ENCODE peak calls at places on chromosome 5, in five cellular contexts. Z, J, T, A and N are unnamed samples.

GRCh38 chr5:172427202-172427601 is 27.1 kb downstream of the SH3PXD2B start:
- DNase-seq in Z (no peak), J (no peak), T (no peak), A (no peak), N (peak; percentile 54)

GRCh38 chr5:133552925-133553525 is 59.3 kb downstream of the FSTL4 start:
- DNase-seq in Z (peak; percentile 63), J (peak; percentile 79), T (peak; percentile 51), A (no peak), N (peak; percentile 53)

GRCh38 chr5:1649554-1649953 is 125.8 kb upstream of the LPCAT1 start:
- DNase-seq in Z (no peak), J (no peak), T (no peak), A (no peak), N (no peak)

GRCh38 chr5:172902497-172903472 is 56.4 kb upstream of the RPL26L1 start:
- DNase-seq in Z (no peak), J (peak; percentile 75), T (peak; percentile 60), A (peak; percentile 87), N (peak; percentile 73)

GRCh38 chr5:135631356-135631755 is 52.6 kb upstream of the CXCL14 start:
- DNase-seq in Z (no peak), J (no peak), T (no peak), A (no peak), N (no peak)

GRCh38 chr5:173010547-173011464 is 27.2 kb downstream of the ATP6V0E1 start:
- DNase-seq in Z (no peak), J (no peak), T (peak; percentile 37), A (no peak), N (peak; percentile 17)

GRCh38 chr5:84725946-84726570 is 341.4 kb upstream of the EDIL3 start:
- DNase-seq in Z (no peak), J (no peak), T (no peak), A (no peak), N (peak; percentile 51)

GRCh38 chr5:132250547-132250946 is 6.9 kb upstream of the PDLIM4 start:
- DNase-seq in Z (no peak), J (no peak), T (no peak), A (no peak), N (no peak)

GRCh38 chr5:79023323-79023722 is 38.2 kb upstream of the ARSB start:
- DNase-seq in Z (no peak), J (no peak), T (no peak), A (no peak), N (no peak)

GRCh38 chr5:68817696-68818695 is 275.8 kb upstream of the SLC30A5 start:
- DNase-seq in Z (no peak), J (no peak), T (no peak), A (no peak), N (no peak)

DNA sequence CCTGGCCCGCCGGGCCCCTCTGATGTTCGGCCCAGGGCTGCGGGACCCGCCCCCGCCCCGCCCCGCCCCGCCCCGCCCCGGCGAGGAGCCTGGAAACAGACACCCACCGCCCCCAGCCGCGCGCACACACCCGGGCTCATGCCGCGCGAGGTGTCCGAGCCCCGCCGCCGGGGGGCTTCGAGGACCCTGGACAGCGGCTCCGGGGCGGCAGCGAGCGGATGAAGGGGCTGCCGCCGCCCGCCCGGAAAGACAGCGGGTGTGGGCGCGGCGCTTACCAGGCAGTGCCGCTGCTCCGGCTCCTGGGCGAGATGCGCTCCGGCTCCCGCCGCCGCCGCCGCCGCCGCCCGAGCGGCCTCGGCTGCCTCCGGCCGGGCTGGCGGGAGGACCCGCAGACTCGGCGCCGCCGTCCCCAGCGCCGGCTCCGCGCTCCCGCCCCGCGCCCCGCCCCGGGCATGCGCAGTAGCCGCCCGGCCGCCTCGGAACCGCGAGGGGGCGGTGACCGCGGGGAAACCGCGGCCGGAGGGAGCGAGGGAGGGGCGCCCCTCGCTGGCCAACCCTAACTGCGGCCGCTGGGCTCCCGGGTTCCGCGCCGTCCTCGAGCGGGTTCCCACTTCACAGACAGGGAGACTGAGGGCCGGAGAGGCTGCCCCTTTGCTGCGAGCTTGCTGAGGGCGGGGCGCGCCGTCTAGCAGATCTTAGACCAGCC is at the start of gene GPRIN1:
- DNase-seq in Z (peak; percentile 96), J (peak; percentile 63), T (peak; percentile 63), A (no peak), N (no peak)
- TF ChIP-seq CTCF in Z (peak; percentile 49), J (peak; percentile 34), T (no peak), A (no peak), N (peak; percentile 40)

GRCh38 chr5:142937265-142937877 is 167.2 kb downstream of the ARHGAP26 start:
- DNase-seq in Z (no peak), J (no peak), T (no peak), A (no peak), N (no peak)
- TF ChIP-seq CTCF in Z (no peak), J (no peak), T (no peak), A (no peak), N (no peak)

GRCh38 chr5:139287890-139288635 is 5.5 kb upstream of the MATR3 start:
- DNase-seq in Z (no peak), J (peak; percentile 47), T (no peak), A (no peak), N (peak; percentile 42)
- TF ChIP-seq CTCF in Z (peak; percentile 10), J (peak; percentile 12), T (no peak), A (no peak), N (no peak)

DNA sequence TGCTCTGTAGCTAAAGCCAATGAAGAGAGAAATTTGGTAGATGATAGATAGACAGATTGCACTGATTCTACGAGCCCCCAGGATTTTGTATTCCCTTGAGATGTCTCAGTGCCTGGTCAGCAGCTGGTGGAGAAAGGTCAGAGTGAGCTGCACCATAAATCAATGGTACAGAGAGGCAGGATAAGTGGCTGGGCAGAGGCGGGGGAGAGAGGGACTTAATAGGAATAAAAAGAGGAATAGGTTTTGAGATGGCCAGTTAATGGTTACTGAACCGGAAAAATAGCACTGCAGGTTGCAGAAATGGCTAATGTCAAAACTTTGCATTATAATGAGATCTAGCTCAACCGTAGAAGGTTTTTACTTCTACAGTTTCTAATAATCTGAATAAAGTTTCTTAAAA is 47.9 kb upstream of the SLC12A2 start:
- DNase-seq in Z (no peak), J (no peak), T (no peak), A (no peak), N (no peak)
- TF ChIP-seq CTCF in Z (no peak), J (no peak), T (no peak), A (no peak), N (no peak)

GRCh38 chr5:113678924-113679575 is 165.6 kb downstream of the YTHDC2 start:
- DNase-seq in Z (peak; percentile 32), J (peak; percentile 70), T (peak; percentile 38), A (no peak), N (peak; percentile 49)

GRCh38 chr5:113680534-113680933 is 167.0 kb downstream of the YTHDC2 start:
- DNase-seq in Z (no peak), J (no peak), T (no peak), A (no peak), N (no peak)

GRCh38 chr5:113683211-113683610 is 169.7 kb downstream of the YTHDC2 start:
- DNase-seq in Z (no peak), J (no peak), T (no peak), A (no peak), N (no peak)

GRCh38 chr5:113686599-113686998 is 173.1 kb downstream of the YTHDC2 start:
- DNase-seq in Z (no peak), J (no peak), T (no peak), A (no peak), N (no peak)

DNA sequence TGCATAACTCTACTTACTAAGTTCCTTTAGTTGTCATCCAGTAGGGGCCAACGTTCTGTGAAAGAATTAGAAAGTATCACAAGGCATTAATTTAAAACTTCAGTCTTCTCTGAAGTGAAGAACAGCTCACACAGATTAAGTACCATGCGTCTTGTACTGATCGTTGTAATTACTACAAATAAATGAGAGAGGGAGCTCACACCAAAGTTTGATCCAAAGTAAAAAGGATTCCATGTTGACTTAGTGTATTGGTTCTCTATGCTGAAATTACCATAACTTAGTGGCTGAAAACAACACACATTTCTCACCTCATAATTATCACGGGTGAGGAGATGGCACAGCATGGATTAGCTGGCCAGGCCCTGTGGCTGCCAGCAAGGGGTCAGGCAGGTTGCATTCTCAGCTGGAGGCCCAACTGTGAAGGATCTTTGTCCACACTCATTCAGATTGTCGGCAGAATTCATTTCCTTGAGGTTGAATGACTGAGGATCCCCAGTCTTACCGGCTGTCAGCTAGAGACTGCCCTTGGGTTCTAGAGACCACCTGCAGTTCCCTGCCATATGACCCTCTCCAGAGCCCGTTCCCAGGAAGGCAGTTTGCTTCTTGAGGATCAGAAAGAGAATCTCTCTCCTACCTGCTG is 169.1 kb downstream of the YTHDC2 start:
- DNase-seq in Z (no peak), J (peak; percentile 6), T (no peak), A (no peak), N (peak; percentile 31)
- TF ChIP-seq CTCF in Z (no peak), J (peak; percentile 21), T (no peak), A (no peak), N (peak; percentile 15)

DNA sequence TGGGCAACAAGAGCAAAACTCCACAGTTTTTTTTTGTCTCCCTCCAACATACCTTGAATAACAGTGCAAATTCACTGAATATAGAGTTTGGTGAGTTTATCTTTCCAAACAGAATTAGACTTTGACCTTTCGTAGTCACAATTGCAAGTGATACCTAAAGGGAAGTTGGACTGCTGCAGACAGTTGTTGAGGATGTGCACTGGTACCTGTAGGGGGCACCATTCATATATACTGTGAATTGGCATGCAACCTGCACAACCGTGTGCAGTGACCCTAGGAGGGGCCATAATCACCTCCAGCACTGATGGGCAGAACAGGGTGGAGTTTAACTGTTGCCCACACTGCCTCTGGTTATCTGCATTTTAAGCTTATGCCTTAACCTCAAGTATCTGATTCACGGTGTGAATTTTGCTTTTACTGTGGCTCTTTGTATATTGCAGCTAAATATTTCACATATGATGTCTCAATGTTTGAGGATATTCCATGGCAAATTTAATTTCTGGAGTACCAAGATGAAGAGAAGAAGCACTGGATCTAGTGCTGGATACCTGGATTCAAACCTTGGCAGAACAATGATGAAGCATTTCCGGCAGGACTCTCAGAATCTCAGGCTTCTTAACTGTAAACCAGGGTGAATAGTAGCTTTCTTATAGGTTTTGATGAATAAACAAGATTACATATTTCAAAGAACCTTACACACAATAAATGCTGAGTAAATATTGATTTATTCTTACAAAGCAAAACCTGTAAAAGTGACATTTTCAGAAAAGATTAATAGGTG is 144.4 kb downstream of the ACTBL2 start:
- DNase-seq in Z (peak; percentile 19), J (peak; percentile 58), T (peak; percentile 40), A (no peak), N (peak; percentile 33)
- TF ChIP-seq CTCF in Z (peak; percentile 40), J (peak; percentile 47), T (no peak), A (peak; percentile 36), N (peak; percentile 52)

GRCh38 chr5:180296778-180297177 is 4.9 kb upstream of the MAPK9 start:
- DNase-seq in Z (no peak), J (no peak), T (no peak), A (no peak), N (no peak)
- TF ChIP-seq CTCF in Z (no peak), J (no peak), T (no peak), A (no peak), N (no peak)

GRCh38 chr5:150210644-150211043 is 20.8 kb downstream of the SLC6A7 start:
- DNase-seq in Z (no peak), J (no peak), T (no peak), A (no peak), N (no peak)
- TF ChIP-seq CTCF in Z (no peak), J (no peak), T (no peak), A (no peak), N (no peak)

GRCh38 chr5:35436441-35437057 is 181.1 kb upstream of the SPEF2 start:
- DNase-seq in Z (peak; percentile 13), J (peak; percentile 77), T (peak; percentile 38), A (no peak), N (peak; percentile 27)
- TF ChIP-seq CTCF in Z (peak; percentile 32), J (peak; percentile 68), T (peak; percentile 65), A (peak; percentile 55), N (peak; percentile 41)